ENCODE peak calls at places on chromosomes 4 and X, in seven cellular contexts. A is pancreas, P is Peyer's patch, B is OCI-LY7, X is mammary epithelial cell, T is sigmoid colon, L is suprapubic skin. H is an unnamed sample. For H3K9me3, H3K36me3 and H3K4me1, the result is how much of the 10 kb centered on the place peaks cover.

GRCh38 chr4:180057198-180057821 is 2185.9 kb upstream of the TENM3 start:
- DNase-seq in X (no peak), T (no peak), L (no peak), B (no peak), A (no peak), P (no peak), H (no peak)

GRCh38 chr4:40032785-40033184 is 23.9 kb upstream of the N4BP2 start:
- DNase-seq in L (no peak), P (no peak), T (no peak), A (no peak), X (no peak), B (no peak), H (no peak)

GRCh38 chr4:145635117-145635516 is 15.9 kb downstream of the MMAA start:
- DNase-seq in T (no peak), P (no peak), L (no peak), B (no peak), A (no peak), X (no peak), H (no peak)

GRCh38 chrX:11190745-11191510 is 79.8 kb downstream of the HCCS start:
- DNase-seq in X (peak), B (no peak), T (no peak), A (no peak), L (no peak), P (no peak), H (no peak)

GRCh38 chr4:87896020-87896621 is 63.4 kb downstream of the MEPE start:
- DNase-seq in A (no peak), B (no peak), X (peak), P (no peak), T (no peak), L (no peak), H (no peak)

GRCh38 chr4:184994010-184994622 is 24.2 kb upstream of the HELT start:
- DNase-seq in P (no peak), T (no peak), A (no peak), B (no peak), X (no peak), L (no peak), H (no peak)

GRCh38 chrX:30830544-30830943 is 58.5 kb downstream of the TAB3 start:
- DNase-seq in T (no peak), X (no peak), P (no peak), B (no peak), A (no peak), L (no peak), H (no peak)

GRCh38 chrX:109997786-109998452 is 5.0 kb upstream of the TMEM164 start:
- DNase-seq in L (no peak), A (no peak), P (no peak), T (no peak), X (peak), B (no peak), H (no peak)

GRCh38 chrX:101507372-101507771 is 22.1 kb downstream of the ARMCX4 start:
- DNase-seq in B (no peak), P (no peak), A (no peak), T (no peak), X (peak), L (no peak), H (no peak)

DNA sequence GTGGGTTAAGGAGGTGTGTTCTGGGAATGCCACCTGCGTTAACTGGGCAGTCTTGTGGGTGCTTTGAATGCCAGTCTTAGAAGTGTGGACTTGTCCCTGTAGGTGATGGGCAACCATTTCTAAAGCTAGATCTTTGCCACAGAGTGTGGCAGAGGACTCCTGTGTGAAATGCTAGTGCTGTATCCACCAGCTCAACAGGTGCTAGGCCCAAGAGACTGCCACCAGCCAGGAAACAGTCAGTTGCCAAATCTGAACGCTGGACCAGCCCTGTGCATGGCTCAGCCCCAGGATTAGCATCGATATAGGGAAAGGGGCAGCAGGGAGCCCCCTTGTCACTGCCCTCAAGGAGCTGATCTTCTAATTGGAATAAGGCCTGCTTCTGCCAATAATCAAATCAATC is 35.3 kb downstream of the STARD8 start:
- DNase-seq in A (no peak), T (no peak), X (no peak), L (no peak), P (no peak), B (no peak), H (no peak)
- H3K9me3 ChIP-seq in A (under half), T (under half), X (under half), L (under half), P (under half), B (under half), H (under half)

DNA sequence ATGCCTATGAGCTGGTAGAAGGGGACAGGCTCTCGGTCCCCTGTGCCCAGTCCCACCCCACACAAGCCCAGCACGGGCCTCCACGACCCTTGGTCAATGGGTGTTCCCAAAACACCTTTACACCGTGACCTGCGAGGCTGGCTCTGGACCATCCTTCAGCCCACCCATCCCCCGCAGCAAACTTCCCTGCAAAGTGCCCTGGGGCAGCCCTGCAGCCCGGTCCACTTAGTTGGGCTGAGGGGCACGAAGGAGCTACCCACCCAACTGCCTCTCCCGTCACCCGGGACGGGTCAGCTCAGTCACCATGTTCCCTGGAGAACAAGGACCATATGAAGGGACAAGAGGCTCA is 23.4 kb downstream of the WDR1 start:
- DNase-seq in X (no peak), B (no peak), A (peak), P (no peak), L (no peak), T (no peak), H (no peak)
- H3K36me3 ChIP-seq in X (under half), B (half or more), A (under half), P (half or more), L (half or more), T (half or more), H (half or more)

DNA sequence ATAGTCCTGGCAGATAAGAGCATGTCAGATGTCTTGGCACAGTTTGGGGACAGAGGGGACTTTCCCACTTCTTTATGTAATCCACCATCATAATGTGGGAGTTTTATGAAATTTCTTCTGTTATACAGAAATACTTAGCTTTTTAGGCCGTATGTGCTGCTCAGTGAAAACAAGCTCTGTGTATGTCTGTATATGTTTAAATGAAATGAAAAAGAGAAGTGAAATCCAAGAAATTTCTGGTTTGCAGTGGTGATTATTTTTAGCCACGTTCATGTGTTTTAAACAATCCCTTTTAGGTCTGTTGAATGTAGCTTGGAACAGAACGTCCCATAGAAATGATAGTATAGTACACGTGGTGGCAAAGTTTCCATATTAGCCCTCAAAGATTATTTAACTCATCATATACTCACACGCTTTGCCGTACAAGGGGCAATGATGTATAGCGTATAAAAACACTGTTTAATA is 41.0 kb downstream of the GAB1 start:
- DNase-seq in T (no peak), B (peak), X (no peak), P (no peak), A (no peak), L (no peak), H (no peak)
- H3K4me1 ChIP-seq in T (half or more), B (half or more), X (under half), P (under half), A (under half), L (half or more), H (under half)

GRCh38 chrX:52576474-52576873 is 59.6 kb upstream of the XAGE1B start:
- DNase-seq in X (no peak), T (no peak), A (no peak), B (no peak), L (no peak), P (no peak), H (no peak)

GRCh38 chrX:52577464-52578173 is 60.8 kb upstream of the XAGE1B start:
- DNase-seq in X (no peak), A (no peak), L (no peak), B (no peak), P (no peak), T (no peak), H (no peak)

GRCh38 chrX:52576946-52577345 is 60.1 kb upstream of the XAGE1B start:
- DNase-seq in P (no peak), X (peak), B (no peak), L (no peak), A (no peak), T (no peak), H (no peak)

DNA sequence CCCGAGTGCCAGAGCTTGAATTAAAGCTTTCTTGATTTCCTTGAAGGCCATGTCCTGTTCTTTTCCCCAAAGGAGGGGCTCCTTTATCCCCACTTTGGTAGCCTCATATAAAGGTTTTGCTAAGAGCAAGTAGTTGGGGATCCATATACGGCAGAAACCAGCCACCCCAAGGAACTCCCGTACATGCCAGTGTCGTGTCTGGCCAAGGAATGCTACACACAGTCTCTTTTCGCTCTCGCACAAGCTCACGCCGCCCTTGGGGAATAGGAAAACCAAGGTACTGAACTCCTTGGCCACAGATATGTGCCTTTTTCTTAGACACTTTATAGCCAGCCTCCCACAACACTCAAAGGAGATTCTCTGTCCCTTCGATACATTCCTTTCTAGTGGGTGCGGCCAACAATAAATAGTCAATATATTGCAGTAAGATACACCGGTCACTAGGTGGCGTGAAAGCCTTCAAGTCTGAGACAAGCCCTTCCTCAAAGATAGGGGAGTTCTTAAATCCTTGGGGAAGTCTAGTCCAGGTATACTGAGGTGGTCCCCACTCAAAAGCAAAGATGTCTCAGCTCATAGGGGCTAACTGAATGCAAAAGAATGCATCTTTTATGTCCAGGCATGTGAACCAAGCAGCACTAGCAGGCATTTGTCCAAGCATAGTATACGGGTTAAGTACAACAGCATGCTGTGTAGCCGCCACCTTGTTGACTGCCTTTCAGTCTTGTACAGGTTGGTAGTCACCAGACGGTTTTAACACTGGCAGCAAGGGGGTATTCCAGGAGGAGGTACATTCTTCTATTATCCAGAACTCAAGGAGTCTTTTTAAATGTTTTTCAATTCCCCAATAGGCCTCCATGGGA is 57.8 kb upstream of the XAGE1B start:
- DNase-seq in L (no peak), X (peak), T (no peak), A (no peak), B (peak), P (no peak), H (peak)
- H3K9me3 ChIP-seq in L (under half), X (under half), T (under half), A (under half), B (under half), P (under half), H (under half)

DNA sequence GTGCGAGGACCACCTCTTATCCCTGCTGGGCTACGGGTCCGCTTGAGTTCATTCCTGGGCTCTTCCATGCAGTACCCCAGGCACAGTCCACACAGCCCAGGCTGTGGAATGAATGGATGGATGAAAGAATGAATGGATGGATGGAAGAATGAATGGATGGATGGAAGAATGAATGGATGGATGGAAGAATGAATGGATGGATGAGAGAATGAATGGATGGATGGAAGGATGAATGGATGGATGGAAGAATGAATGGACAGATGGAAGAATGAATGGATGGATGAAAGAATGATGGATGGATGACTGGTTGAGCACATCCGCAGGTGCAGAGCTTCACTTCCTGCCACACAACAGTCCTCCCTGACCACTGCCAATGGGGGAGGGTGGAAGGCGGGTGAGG is 28.2 kb downstream of the ACOX3 start:
- DNase-seq in B (no peak), X (no peak), L (no peak), T (no peak), A (no peak), P (no peak), H (no peak)
- H3K36me3 ChIP-seq in B (under half), X (under half), L (half or more), T (half or more), A (under half), P (under half), H (under half)